ENCODE peak calls at places on chromosome 2, in ten cellular contexts. One of them, this sample, is unnamed.
A peak's percentile ranks its signal among the peaks of the same experiment; 100 is the strongest.

GRCh38 chr2:109387221-109387735 is 226.5 kb downstream of the SEPTIN10 start:
- DNase-seq in stimulated activated CD8-positive, alpha-beta memory T cell treated with anti-CD3 and anti-CD28 coated beads, Interleukin-2, amount 100 ng/mL, for 48 hours: no peak
- DNase-seq in ELF-1: no peak
- DNase-seq in CD8-positive, alpha-beta memory T cell: no peak
- DNase-seq in activated naive CD4-positive, alpha-beta T cell: no peak
- DNase-seq in GM10248: no peak
- DNase-seq in fibroblast of gingiva: no peak
- DNase-seq in RPMI8226: no peak
- DNase-seq in H9: no peak
- DNase-seq in globus pallidus: no peak
- DNase-seq in this sample: no peak

GRCh38 chr2:25234756-25235155 is 66.4 kb upstream of the POMC start:
- DNase-seq in stimulated activated CD8-positive, alpha-beta memory T cell treated with anti-CD3 and anti-CD28 coated beads, Interleukin-2, amount 100 ng/mL, for 48 hours: no peak
- DNase-seq in ELF-1: no peak
- DNase-seq in CD8-positive, alpha-beta memory T cell: no peak
- DNase-seq in activated naive CD4-positive, alpha-beta T cell: no peak
- DNase-seq in GM10248: no peak
- DNase-seq in fibroblast of gingiva: no peak
- DNase-seq in RPMI8226: no peak
- DNase-seq in H9: no peak
- DNase-seq in globus pallidus: peak; percentile 89
- DNase-seq in this sample: no peak

GRCh38 chr2:127591221-127591923 is 54.6 kb upstream of the GPR17 start:
- DNase-seq in stimulated activated CD8-positive, alpha-beta memory T cell treated with anti-CD3 and anti-CD28 coated beads, Interleukin-2, amount 100 ng/mL, for 48 hours: peak; percentile 50
- DNase-seq in ELF-1: peak; percentile 92
- DNase-seq in CD8-positive, alpha-beta memory T cell: peak; percentile 23
- DNase-seq in activated naive CD4-positive, alpha-beta T cell: peak; percentile 46
- DNase-seq in GM10248: peak; percentile 87
- DNase-seq in fibroblast of gingiva: peak; percentile 36
- DNase-seq in RPMI8226: peak; percentile 72
- DNase-seq in H9: peak; percentile 92
- DNase-seq in globus pallidus: peak; percentile 60
- DNase-seq in this sample: peak; percentile 27

GRCh38 chr2:235006986-235007385 is 55.2 kb downstream of the SH3BP4 start:
- DNase-seq in stimulated activated CD8-positive, alpha-beta memory T cell treated with anti-CD3 and anti-CD28 coated beads, Interleukin-2, amount 100 ng/mL, for 48 hours: no peak
- DNase-seq in ELF-1: no peak
- DNase-seq in CD8-positive, alpha-beta memory T cell: no peak
- DNase-seq in activated naive CD4-positive, alpha-beta T cell: no peak
- DNase-seq in GM10248: no peak
- DNase-seq in fibroblast of gingiva: no peak
- DNase-seq in RPMI8226: no peak
- DNase-seq in H9: no peak
- DNase-seq in globus pallidus: no peak
- DNase-seq in this sample: no peak

GRCh38 chr2:217632036-217632435 is 370.8 kb downstream of the TNS1 start:
- DNase-seq in stimulated activated CD8-positive, alpha-beta memory T cell treated with anti-CD3 and anti-CD28 coated beads, Interleukin-2, amount 100 ng/mL, for 48 hours: no peak
- DNase-seq in ELF-1: no peak
- DNase-seq in CD8-positive, alpha-beta memory T cell: no peak
- DNase-seq in activated naive CD4-positive, alpha-beta T cell: no peak
- DNase-seq in GM10248: no peak
- DNase-seq in fibroblast of gingiva: no peak
- DNase-seq in RPMI8226: no peak
- DNase-seq in H9: no peak
- DNase-seq in globus pallidus: peak; percentile 23
- DNase-seq in this sample: no peak

GRCh38 chr2:28387082-28387960 is 5.3 kb upstream of the FOSL2 start:
- DNase-seq in stimulated activated CD8-positive, alpha-beta memory T cell treated with anti-CD3 and anti-CD28 coated beads, Interleukin-2, amount 100 ng/mL, for 48 hours: no peak
- DNase-seq in ELF-1: no peak
- DNase-seq in CD8-positive, alpha-beta memory T cell: no peak
- DNase-seq in activated naive CD4-positive, alpha-beta T cell: no peak
- DNase-seq in GM10248: no peak
- DNase-seq in fibroblast of gingiva: no peak
- DNase-seq in RPMI8226: no peak
- DNase-seq in H9: no peak
- DNase-seq in globus pallidus: no peak
- DNase-seq in this sample: peak; percentile 67

GRCh38 chr2:240559271-240559670 is 886 bp upstream of the DUSP28 start:
- DNase-seq in stimulated activated CD8-positive, alpha-beta memory T cell treated with anti-CD3 and anti-CD28 coated beads, Interleukin-2, amount 100 ng/mL, for 48 hours: no peak
- DNase-seq in ELF-1: no peak
- DNase-seq in CD8-positive, alpha-beta memory T cell: no peak
- DNase-seq in activated naive CD4-positive, alpha-beta T cell: no peak
- DNase-seq in GM10248: no peak
- DNase-seq in fibroblast of gingiva: no peak
- DNase-seq in RPMI8226: no peak
- DNase-seq in H9: peak; percentile 18
- DNase-seq in globus pallidus: no peak
- DNase-seq in this sample: no peak

GRCh38 chr2:29011650-29012060 is 30.6 kb downstream of the TOGARAM2 start:
- DNase-seq in stimulated activated CD8-positive, alpha-beta memory T cell treated with anti-CD3 and anti-CD28 coated beads, Interleukin-2, amount 100 ng/mL, for 48 hours: no peak
- DNase-seq in ELF-1: no peak
- DNase-seq in CD8-positive, alpha-beta memory T cell: peak; percentile 93
- DNase-seq in activated naive CD4-positive, alpha-beta T cell: peak; percentile 68
- DNase-seq in GM10248: no peak
- DNase-seq in fibroblast of gingiva: no peak
- DNase-seq in RPMI8226: peak; percentile 48
- DNase-seq in H9: no peak
- DNase-seq in globus pallidus: no peak
- DNase-seq in this sample: peak; percentile 42

GRCh38 chr2:165253178-165253577 is 14.0 kb downstream of the SCN2A start:
- DNase-seq in stimulated activated CD8-positive, alpha-beta memory T cell treated with anti-CD3 and anti-CD28 coated beads, Interleukin-2, amount 100 ng/mL, for 48 hours: no peak
- DNase-seq in ELF-1: no peak
- DNase-seq in CD8-positive, alpha-beta memory T cell: no peak
- DNase-seq in activated naive CD4-positive, alpha-beta T cell: no peak
- DNase-seq in GM10248: no peak
- DNase-seq in fibroblast of gingiva: no peak
- DNase-seq in RPMI8226: no peak
- DNase-seq in H9: no peak
- DNase-seq in globus pallidus: no peak
- DNase-seq in this sample: no peak

GRCh38 chr2:9405636-9406035 is 17.7 kb downstream of the ITGB1BP1 start:
- DNase-seq in stimulated activated CD8-positive, alpha-beta memory T cell treated with anti-CD3 and anti-CD28 coated beads, Interleukin-2, amount 100 ng/mL, for 48 hours: no peak
- DNase-seq in ELF-1: no peak
- DNase-seq in CD8-positive, alpha-beta memory T cell: no peak
- DNase-seq in activated naive CD4-positive, alpha-beta T cell: no peak
- DNase-seq in GM10248: no peak
- DNase-seq in fibroblast of gingiva: no peak
- DNase-seq in RPMI8226: no peak
- DNase-seq in H9: no peak
- DNase-seq in globus pallidus: no peak
- DNase-seq in this sample: peak; percentile 49

GRCh38 chr2:176093145-176093888 is 796 bp downstream of the HOXD13 start:
- DNase-seq in stimulated activated CD8-positive, alpha-beta memory T cell treated with anti-CD3 and anti-CD28 coated beads, Interleukin-2, amount 100 ng/mL, for 48 hours: no peak
- DNase-seq in ELF-1: peak; percentile 55
- DNase-seq in CD8-positive, alpha-beta memory T cell: no peak
- DNase-seq in activated naive CD4-positive, alpha-beta T cell: no peak
- DNase-seq in GM10248: no peak
- DNase-seq in fibroblast of gingiva: no peak
- DNase-seq in RPMI8226: no peak
- DNase-seq in H9: peak; percentile 55
- DNase-seq in globus pallidus: no peak
- DNase-seq in this sample: no peak

GRCh38 chr2:54456526-54457325 is 599 bp downstream of the SPTBN1 start:
- DNase-seq in stimulated activated CD8-positive, alpha-beta memory T cell treated with anti-CD3 and anti-CD28 coated beads, Interleukin-2, amount 100 ng/mL, for 48 hours: no peak
- DNase-seq in ELF-1: peak; percentile 28
- DNase-seq in CD8-positive, alpha-beta memory T cell: no peak
- DNase-seq in activated naive CD4-positive, alpha-beta T cell: no peak
- DNase-seq in GM10248: peak; percentile 55
- DNase-seq in fibroblast of gingiva: peak; percentile 32
- DNase-seq in RPMI8226: no peak
- DNase-seq in H9: peak; percentile 44
- DNase-seq in globus pallidus: no peak
- DNase-seq in this sample: peak; percentile 17

GRCh38 chr2:10814571-10815331 is 2.2 kb upstream of the PDIA6 start:
- DNase-seq in stimulated activated CD8-positive, alpha-beta memory T cell treated with anti-CD3 and anti-CD28 coated beads, Interleukin-2, amount 100 ng/mL, for 48 hours: no peak
- DNase-seq in ELF-1: peak; percentile 30
- DNase-seq in CD8-positive, alpha-beta memory T cell: no peak
- DNase-seq in activated naive CD4-positive, alpha-beta T cell: no peak
- DNase-seq in GM10248: no peak
- DNase-seq in fibroblast of gingiva: peak; percentile 3
- DNase-seq in RPMI8226: no peak
- DNase-seq in H9: no peak
- DNase-seq in globus pallidus: no peak
- DNase-seq in this sample: no peak

GRCh38 chr2:11539317-11540147 is 5.7 kb downstream of the GREB1 start:
- DNase-seq in stimulated activated CD8-positive, alpha-beta memory T cell treated with anti-CD3 and anti-CD28 coated beads, Interleukin-2, amount 100 ng/mL, for 48 hours: no peak
- DNase-seq in ELF-1: peak; percentile 72
- DNase-seq in CD8-positive, alpha-beta memory T cell: no peak
- DNase-seq in activated naive CD4-positive, alpha-beta T cell: no peak
- DNase-seq in GM10248: no peak
- DNase-seq in fibroblast of gingiva: no peak
- DNase-seq in RPMI8226: no peak
- DNase-seq in H9: no peak
- DNase-seq in globus pallidus: no peak
- DNase-seq in this sample: no peak

GRCh38 chr2:107025869-107026380 is 140.0 kb upstream of the ST6GAL2 start:
- DNase-seq in stimulated activated CD8-positive, alpha-beta memory T cell treated with anti-CD3 and anti-CD28 coated beads, Interleukin-2, amount 100 ng/mL, for 48 hours: no peak
- DNase-seq in ELF-1: no peak
- DNase-seq in CD8-positive, alpha-beta memory T cell: no peak
- DNase-seq in activated naive CD4-positive, alpha-beta T cell: no peak
- DNase-seq in GM10248: no peak
- DNase-seq in fibroblast of gingiva: no peak
- DNase-seq in RPMI8226: no peak
- DNase-seq in H9: no peak
- DNase-seq in globus pallidus: no peak
- DNase-seq in this sample: peak; percentile 39

GRCh38 chr2:230060672-230061293 is 7.9 kb downstream of the SLC16A14 start:
- DNase-seq in stimulated activated CD8-positive, alpha-beta memory T cell treated with anti-CD3 and anti-CD28 coated beads, Interleukin-2, amount 100 ng/mL, for 48 hours: no peak
- DNase-seq in ELF-1: no peak
- DNase-seq in CD8-positive, alpha-beta memory T cell: no peak
- DNase-seq in activated naive CD4-positive, alpha-beta T cell: no peak
- DNase-seq in GM10248: no peak
- DNase-seq in fibroblast of gingiva: no peak
- DNase-seq in RPMI8226: no peak
- DNase-seq in H9: no peak
- DNase-seq in globus pallidus: no peak
- DNase-seq in this sample: peak; percentile 30

GRCh38 chr2:60899230-60899891 is 18.0 kb downstream of the REL start:
- DNase-seq in stimulated activated CD8-positive, alpha-beta memory T cell treated with anti-CD3 and anti-CD28 coated beads, Interleukin-2, amount 100 ng/mL, for 48 hours: no peak
- DNase-seq in ELF-1: no peak
- DNase-seq in CD8-positive, alpha-beta memory T cell: no peak
- DNase-seq in activated naive CD4-positive, alpha-beta T cell: no peak
- DNase-seq in GM10248: peak; percentile 47
- DNase-seq in fibroblast of gingiva: no peak
- DNase-seq in RPMI8226: no peak
- DNase-seq in H9: no peak
- DNase-seq in globus pallidus: no peak
- DNase-seq in this sample: no peak

GRCh38 chr2:118032169-118033013 is 18.5 kb upstream of the CCDC93 start:
- DNase-seq in stimulated activated CD8-positive, alpha-beta memory T cell treated with anti-CD3 and anti-CD28 coated beads, Interleukin-2, amount 100 ng/mL, for 48 hours: no peak
- DNase-seq in ELF-1: no peak
- DNase-seq in CD8-positive, alpha-beta memory T cell: no peak
- DNase-seq in activated naive CD4-positive, alpha-beta T cell: peak; percentile 1
- DNase-seq in GM10248: peak; percentile 57
- DNase-seq in fibroblast of gingiva: peak; percentile 15
- DNase-seq in RPMI8226: peak; percentile 60
- DNase-seq in H9: peak; percentile 39
- DNase-seq in globus pallidus: peak; percentile 29
- DNase-seq in this sample: no peak

GRCh38 chr2:42513252-42513918 is 19.6 kb upstream of the KCNG3 start:
- DNase-seq in stimulated activated CD8-positive, alpha-beta memory T cell treated with anti-CD3 and anti-CD28 coated beads, Interleukin-2, amount 100 ng/mL, for 48 hours: no peak
- DNase-seq in ELF-1: peak; percentile 86
- DNase-seq in CD8-positive, alpha-beta memory T cell: peak; percentile 3
- DNase-seq in activated naive CD4-positive, alpha-beta T cell: no peak
- DNase-seq in GM10248: peak; percentile 35
- DNase-seq in fibroblast of gingiva: peak; percentile 43
- DNase-seq in RPMI8226: peak; percentile 7
- DNase-seq in H9: peak; percentile 72
- DNase-seq in globus pallidus: peak; percentile 37
- DNase-seq in this sample: peak; percentile 23

GRCh38 chr2:241506793-241507429 is 1.5 kb downstream of the STK25 start:
- DNase-seq in stimulated activated CD8-positive, alpha-beta memory T cell treated with anti-CD3 and anti-CD28 coated beads, Interleukin-2, amount 100 ng/mL, for 48 hours: no peak
- DNase-seq in ELF-1: peak; percentile 31
- DNase-seq in CD8-positive, alpha-beta memory T cell: no peak
- DNase-seq in activated naive CD4-positive, alpha-beta T cell: no peak
- DNase-seq in GM10248: no peak
- DNase-seq in fibroblast of gingiva: no peak
- DNase-seq in RPMI8226: no peak
- DNase-seq in H9: no peak
- DNase-seq in globus pallidus: no peak
- DNase-seq in this sample: no peak

This sample was measured in astrocyte.